ENCODE peak calls at places on chromosome 21, in ten cellular contexts. One of them, this sample, is unnamed.

GRCh38 chr21:17931080-17931479 is 111.9 kb upstream of the C21orf91 start:
- DNase-seq in fibroblast of villous mesenchyme: no peak
- DNase-seq in A549: no peak
- DNase-seq in cardiac fibroblast: no peak
- DNase-seq in right lobe of liver: no peak
- DNase-seq in A673: peak; percentile 24
- DNase-seq in pancreas: no peak
- DNase-seq in GM23338: peak; percentile 48
- DNase-seq in hepatocyte: no peak
- DNase-seq in heart left ventricle: no peak
- DNase-seq in this sample: no peak

GRCh38 chr21:45525153-45525909 is 16.9 kb downstream of the SLC19A1 start:
- DNase-seq in fibroblast of villous mesenchyme: no peak
- DNase-seq in A549: no peak
- DNase-seq in cardiac fibroblast: no peak
- DNase-seq in right lobe of liver: peak; percentile 93
- DNase-seq in A673: no peak
- DNase-seq in pancreas: peak; percentile 82
- DNase-seq in GM23338: no peak
- DNase-seq in hepatocyte: peak; percentile 51
- DNase-seq in heart left ventricle: no peak
- DNase-seq in this sample: no peak

GRCh38 chr21:45954271-45954670 is 27.3 kb upstream of the COL6A1 start:
- DNase-seq in fibroblast of villous mesenchyme: peak; percentile 69
- DNase-seq in A549: no peak
- DNase-seq in cardiac fibroblast: peak; percentile 56
- DNase-seq in right lobe of liver: no peak
- DNase-seq in A673: no peak
- DNase-seq in pancreas: no peak
- DNase-seq in GM23338: peak; percentile 40
- DNase-seq in hepatocyte: peak; percentile 48
- DNase-seq in heart left ventricle: no peak
- DNase-seq in this sample: peak; percentile 81

GRCh38 chr21:44405091-44405947 is 50.0 kb upstream of the LRRC3 start:
- DNase-seq in fibroblast of villous mesenchyme: no peak
- DNase-seq in A549: no peak
- DNase-seq in cardiac fibroblast: no peak
- DNase-seq in right lobe of liver: no peak
- DNase-seq in A673: no peak
- DNase-seq in pancreas: no peak
- DNase-seq in GM23338: no peak
- DNase-seq in hepatocyte: no peak
- DNase-seq in heart left ventricle: no peak
- DNase-seq in this sample: no peak

GRCh38 chr21:24224411-24224810 is 1382.9 kb downstream of the MRPL39 start:
- DNase-seq in fibroblast of villous mesenchyme: no peak
- DNase-seq in A549: no peak
- DNase-seq in cardiac fibroblast: no peak
- DNase-seq in right lobe of liver: no peak
- DNase-seq in A673: no peak
- DNase-seq in pancreas: no peak
- DNase-seq in GM23338: no peak
- DNase-seq in hepatocyte: no peak
- DNase-seq in heart left ventricle: no peak
- DNase-seq in this sample: no peak

GRCh38 chr21:32389337-32390015 is 3.3 kb downstream of the URB1 start:
- DNase-seq in fibroblast of villous mesenchyme: no peak
- DNase-seq in A549: no peak
- DNase-seq in cardiac fibroblast: peak; percentile 54
- DNase-seq in right lobe of liver: no peak
- DNase-seq in A673: no peak
- DNase-seq in pancreas: no peak
- DNase-seq in GM23338: no peak
- DNase-seq in hepatocyte: no peak
- DNase-seq in heart left ventricle: no peak
- DNase-seq in this sample: peak; percentile 60

GRCh38 chr21:45618846-45619485 is 24.6 kb upstream of the PCBP3 start:
- DNase-seq in fibroblast of villous mesenchyme: no peak
- DNase-seq in A549: no peak
- DNase-seq in cardiac fibroblast: peak; percentile 67
- DNase-seq in right lobe of liver: peak; percentile 6
- DNase-seq in A673: no peak
- DNase-seq in pancreas: no peak
- DNase-seq in GM23338: no peak
- DNase-seq in hepatocyte: no peak
- DNase-seq in heart left ventricle: no peak
- DNase-seq in this sample: peak; percentile 41

GRCh38 chr21:44640761-44641160 is 3.6 kb downstream of the KRTAP10-10 start:
- DNase-seq in fibroblast of villous mesenchyme: no peak
- DNase-seq in A549: no peak
- DNase-seq in cardiac fibroblast: no peak
- DNase-seq in right lobe of liver: no peak
- DNase-seq in A673: no peak
- DNase-seq in pancreas: no peak
- DNase-seq in GM23338: no peak
- DNase-seq in hepatocyte: no peak
- DNase-seq in heart left ventricle: no peak
- DNase-seq in this sample: no peak

GRCh38 chr21:42855143-42855936 is 24.0 kb downstream of the WDR4 start:
- DNase-seq in fibroblast of villous mesenchyme: no peak
- DNase-seq in A549: no peak
- DNase-seq in cardiac fibroblast: no peak
- DNase-seq in right lobe of liver: no peak
- DNase-seq in A673: no peak
- DNase-seq in pancreas: peak; percentile 32
- DNase-seq in GM23338: no peak
- DNase-seq in hepatocyte: no peak
- DNase-seq in heart left ventricle: no peak
- DNase-seq in this sample: no peak

GRCh38 chr21:30605968-30606367 is 5.1 kb downstream of the KRTAP22-1 start:
- DNase-seq in fibroblast of villous mesenchyme: no peak
- DNase-seq in A549: no peak
- DNase-seq in cardiac fibroblast: no peak
- DNase-seq in right lobe of liver: no peak
- DNase-seq in A673: no peak
- DNase-seq in pancreas: no peak
- DNase-seq in GM23338: peak; percentile 56
- DNase-seq in hepatocyte: no peak
- DNase-seq in heart left ventricle: no peak
- DNase-seq in this sample: no peak

GRCh38 chr21:45050361-45050785 is 24.0 kb upstream of the ADARB1 start:
- DNase-seq in fibroblast of villous mesenchyme: peak; percentile 94
- DNase-seq in A549: no peak
- DNase-seq in cardiac fibroblast: peak; percentile 69
- DNase-seq in right lobe of liver: no peak
- DNase-seq in A673: no peak
- DNase-seq in pancreas: no peak
- DNase-seq in GM23338: no peak
- DNase-seq in hepatocyte: peak; percentile 33
- DNase-seq in heart left ventricle: no peak
- DNase-seq in this sample: no peak

GRCh38 chr21:27825035-27825434 is 858.1 kb upstream of the ADAMTS5 start:
- DNase-seq in fibroblast of villous mesenchyme: no peak
- DNase-seq in A549: no peak
- DNase-seq in cardiac fibroblast: no peak
- DNase-seq in right lobe of liver: no peak
- DNase-seq in A673: no peak
- DNase-seq in pancreas: no peak
- DNase-seq in GM23338: peak; percentile 54
- DNase-seq in hepatocyte: no peak
- DNase-seq in heart left ventricle: no peak
- DNase-seq in this sample: no peak

GRCh38 chr21:44874240-44874496 is 678 bp upstream of the PTTG1IP start:
- DNase-seq in fibroblast of villous mesenchyme: no peak
- DNase-seq in A549: no peak
- DNase-seq in cardiac fibroblast: peak; percentile 58
- DNase-seq in right lobe of liver: no peak
- DNase-seq in A673: peak; percentile 52
- DNase-seq in pancreas: no peak
- DNase-seq in GM23338: no peak
- DNase-seq in hepatocyte: no peak
- DNase-seq in heart left ventricle: no peak
- DNase-seq in this sample: peak; percentile 39

GRCh38 chr21:44756416-44757185 is 45.0 kb downstream of the UBE2G2 start:
- DNase-seq in fibroblast of villous mesenchyme: peak; percentile 28
- DNase-seq in A549: no peak
- DNase-seq in cardiac fibroblast: no peak
- DNase-seq in right lobe of liver: no peak
- DNase-seq in A673: no peak
- DNase-seq in pancreas: no peak
- DNase-seq in GM23338: no peak
- DNase-seq in hepatocyte: no peak
- DNase-seq in heart left ventricle: no peak
- DNase-seq in this sample: peak; percentile 29

GRCh38 chr21:34076835-34077234 is 3.5 kb downstream of the MRPS6 start:
- DNase-seq in fibroblast of villous mesenchyme: no peak
- DNase-seq in A549: no peak
- DNase-seq in cardiac fibroblast: no peak
- DNase-seq in right lobe of liver: no peak
- DNase-seq in A673: no peak
- DNase-seq in pancreas: no peak
- DNase-seq in GM23338: no peak
- DNase-seq in hepatocyte: no peak
- DNase-seq in heart left ventricle: no peak
- DNase-seq in this sample: no peak
- H3K4me3 ChIP-seq in fibroblast of villous mesenchyme: no peak overlapping the region
- H3K4me3 ChIP-seq in A549: no peak overlapping the region
- H3K4me3 ChIP-seq in cardiac fibroblast: no peak overlapping the region
- H3K4me3 ChIP-seq in right lobe of liver: no peak overlapping the region
- H3K4me3 ChIP-seq in A673: no peak overlapping the region
- H3K4me3 ChIP-seq in pancreas: no peak overlapping the region
- H3K4me3 ChIP-seq in GM23338: no peak overlapping the region
- H3K4me3 ChIP-seq in hepatocyte: no peak overlapping the region
- H3K4me3 ChIP-seq in heart left ventricle: no peak overlapping the region
- H3K4me3 ChIP-seq in this sample: no peak overlapping the region

DNA sequence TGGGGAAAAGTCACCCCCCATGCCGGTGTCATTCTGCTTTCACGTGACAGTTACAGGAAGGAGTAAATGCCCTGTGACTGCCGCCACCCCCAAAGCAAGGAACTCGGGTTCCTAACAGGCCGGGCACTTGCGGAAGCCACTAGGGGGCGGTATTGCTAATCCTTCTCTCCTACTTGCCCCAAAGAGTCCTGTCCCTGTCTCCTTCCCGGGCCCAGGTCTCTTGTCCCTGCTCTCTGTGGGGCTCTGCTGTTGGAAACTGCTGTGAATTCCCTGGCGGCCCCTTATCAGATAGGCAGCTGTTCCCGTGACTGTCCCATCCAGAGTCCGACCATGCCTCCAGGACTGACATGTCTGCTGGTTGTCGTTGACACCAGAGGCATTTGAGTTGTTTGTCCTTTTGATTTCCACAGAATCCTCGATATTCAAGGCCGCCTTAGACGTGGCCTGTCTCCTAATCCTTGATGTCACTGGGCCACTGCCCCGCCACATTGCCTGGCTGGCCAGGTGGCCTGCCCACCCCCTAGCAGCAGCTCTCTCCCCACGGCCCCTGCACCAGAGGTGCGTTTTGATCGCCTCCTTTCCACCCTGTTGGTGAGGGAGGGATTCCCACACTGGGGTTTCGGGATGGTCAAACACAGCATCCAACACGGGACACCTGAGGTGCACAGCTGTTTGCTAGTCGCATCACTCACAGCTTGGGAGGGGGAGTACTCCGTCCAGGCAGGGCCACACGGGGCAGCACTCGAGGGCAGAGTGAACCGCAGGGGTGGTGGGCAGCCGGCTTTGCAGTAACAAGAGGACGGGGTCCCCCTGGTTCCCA is 37.3 kb downstream of the CHAF1B start:
- DNase-seq in fibroblast of villous mesenchyme: peak; percentile 74
- DNase-seq in A549: peak; percentile 54
- DNase-seq in cardiac fibroblast: peak; percentile 88
- DNase-seq in right lobe of liver: peak; percentile 69
- DNase-seq in A673: peak; percentile 88
- DNase-seq in pancreas: peak; percentile 57
- DNase-seq in GM23338: peak; percentile 94
- DNase-seq in hepatocyte: peak; percentile 72
- DNase-seq in heart left ventricle: peak; percentile 39
- DNase-seq in this sample: peak; percentile 65
- TF ChIP-seq CTCF in fibroblast of villous mesenchyme: peak; percentile 80
- TF ChIP-seq CTCF in A549: peak; percentile 62
- TF ChIP-seq CTCF in cardiac fibroblast: peak; percentile 86
- TF ChIP-seq CTCF in right lobe of liver: peak; percentile 78
- TF ChIP-seq CTCF in A673: peak; percentile 92
- TF ChIP-seq CTCF in pancreas: peak; percentile 59
- TF ChIP-seq CTCF in GM23338: peak; percentile 83
- TF ChIP-seq CTCF in hepatocyte: peak; percentile 54
- TF ChIP-seq CTCF in heart left ventricle: peak; percentile 77
- TF ChIP-seq CTCF in this sample: peak; percentile 75

GRCh38 chr21:39046236-39046911 is 136.9 kb downstream of the PSMG1 start:
- DNase-seq in fibroblast of villous mesenchyme: no peak
- DNase-seq in A549: no peak
- DNase-seq in cardiac fibroblast: no peak
- DNase-seq in right lobe of liver: no peak
- DNase-seq in A673: no peak
- DNase-seq in pancreas: no peak
- DNase-seq in GM23338: no peak
- DNase-seq in hepatocyte: no peak
- DNase-seq in heart left ventricle: no peak
- DNase-seq in this sample: no peak

GRCh38 chr21:39050839-39051560 is 132.3 kb downstream of the PSMG1 start:
- DNase-seq in fibroblast of villous mesenchyme: no peak
- DNase-seq in A549: no peak
- DNase-seq in cardiac fibroblast: no peak
- DNase-seq in right lobe of liver: no peak
- DNase-seq in A673: no peak
- DNase-seq in pancreas: no peak
- DNase-seq in GM23338: no peak
- DNase-seq in hepatocyte: no peak
- DNase-seq in heart left ventricle: no peak
- DNase-seq in this sample: no peak

GRCh38 chr21:39048574-39048973 is 134.7 kb downstream of the PSMG1 start:
- DNase-seq in fibroblast of villous mesenchyme: peak; percentile 67
- DNase-seq in A549: no peak
- DNase-seq in cardiac fibroblast: peak; percentile 82
- DNase-seq in right lobe of liver: no peak
- DNase-seq in A673: peak; percentile 51
- DNase-seq in pancreas: no peak
- DNase-seq in GM23338: no peak
- DNase-seq in hepatocyte: no peak
- DNase-seq in heart left ventricle: no peak
- DNase-seq in this sample: peak; percentile 74

GRCh38 chr21:39047046-39047445 is 136.2 kb downstream of the PSMG1 start:
- DNase-seq in fibroblast of villous mesenchyme: no peak
- DNase-seq in A549: no peak
- DNase-seq in cardiac fibroblast: no peak
- DNase-seq in right lobe of liver: no peak
- DNase-seq in A673: no peak
- DNase-seq in pancreas: no peak
- DNase-seq in GM23338: no peak
- DNase-seq in hepatocyte: no peak
- DNase-seq in heart left ventricle: no peak
- DNase-seq in this sample: no peak

GRCh38 chr21:39048064-39048463 is 135.2 kb downstream of the PSMG1 start:
- DNase-seq in fibroblast of villous mesenchyme: peak; percentile 56
- DNase-seq in A549: peak; percentile 32
- DNase-seq in cardiac fibroblast: peak; percentile 78
- DNase-seq in right lobe of liver: no peak
- DNase-seq in A673: peak; percentile 12
- DNase-seq in pancreas: no peak
- DNase-seq in GM23338: peak; percentile 93
- DNase-seq in hepatocyte: peak; percentile 85
- DNase-seq in heart left ventricle: peak; percentile 43
- DNase-seq in this sample: peak; percentile 15
- H3K4me3 ChIP-seq in fibroblast of villous mesenchyme: no peak overlapping the region
- H3K4me3 ChIP-seq in A549: no peak overlapping the region
- H3K4me3 ChIP-seq in cardiac fibroblast: no peak overlapping the region
- H3K4me3 ChIP-seq in right lobe of liver: no peak overlapping the region
- H3K4me3 ChIP-seq in A673: no peak overlapping the region
- H3K4me3 ChIP-seq in pancreas: no peak overlapping the region
- H3K4me3 ChIP-seq in GM23338: no peak overlapping the region
- H3K4me3 ChIP-seq in hepatocyte: no peak overlapping the region
- H3K4me3 ChIP-seq in heart left ventricle: no peak overlapping the region
- H3K4me3 ChIP-seq in this sample: no peak overlapping the region

GRCh38 chr21:14613496-14613895 is 67.4 kb upstream of the SAMSN1 start:
- DNase-seq in fibroblast of villous mesenchyme: no peak
- DNase-seq in A549: no peak
- DNase-seq in cardiac fibroblast: peak; percentile 63
- DNase-seq in right lobe of liver: no peak
- DNase-seq in A673: no peak
- DNase-seq in pancreas: no peak
- DNase-seq in GM23338: no peak
- DNase-seq in hepatocyte: no peak
- DNase-seq in heart left ventricle: no peak
- DNase-seq in this sample: no peak
- TF ChIP-seq CTCF in fibroblast of villous mesenchyme: no peak
- TF ChIP-seq CTCF in A549: no peak
- TF ChIP-seq CTCF in cardiac fibroblast: no peak
- TF ChIP-seq CTCF in right lobe of liver: no peak
- TF ChIP-seq CTCF in A673: no peak
- TF ChIP-seq CTCF in pancreas: no peak
- TF ChIP-seq CTCF in GM23338: no peak
- TF ChIP-seq CTCF in hepatocyte: no peak
- TF ChIP-seq CTCF in heart left ventricle: no peak
- TF ChIP-seq CTCF in this sample: no peak